ENCODE peak calls at places on chromosomes 2 and 18, in five cellular contexts. T is GM20000, V is osteocyte, G is NB4, O is GM23338. F is an unnamed sample.

GRCh38 chr2:237696471-237696870 is 69.1 kb downstream of the LRRFIP1 start:
- DNase-seq in T (no peak), V (no peak), G (no peak), O (no peak), F (no peak)

GRCh38 chr2:46003912-46004473 is 293.2 kb upstream of the EPAS1 start:
- DNase-seq in T (no peak), V (no peak), G (no peak), O (no peak), F (no peak)

GRCh38 chr2:108813732-108814131 is 27.2 kb downstream of the CCDC138 start:
- DNase-seq in T (no peak), V (no peak), G (no peak), O (no peak), F (no peak)

GRCh38 chr2:188725981-188726380 is 248.2 kb upstream of the COL3A1 start:
- DNase-seq in T (no peak), V (no peak), G (no peak), O (peak), F (no peak)

GRCh38 chr2:118729760-118730159 is 117.7 kb downstream of the EN1 start:
- DNase-seq in T (no peak), V (no peak), G (no peak), O (no peak), F (no peak)

GRCh38 chr2:238691596-238692491 is 156.0 kb upstream of the TWIST2 start:
- DNase-seq in T (no peak), V (peak), G (no peak), O (no peak), F (no peak)

GRCh38 chr2:240184198-240184590 is 43.7 kb upstream of the OTOS start:
- DNase-seq in T (no peak), V (no peak), G (no peak), O (no peak), F (no peak)

GRCh38 chr2:39730685-39731302 is 48.3 kb downstream of the THUMPD2 start:
- DNase-seq in T (peak), V (no peak), G (peak), O (peak), F (no peak)

GRCh38 chr2:217090024-217090473 is 230.2 kb upstream of the TNP1 start:
- DNase-seq in T (peak), V (no peak), G (peak), O (no peak), F (no peak)

GRCh38 chr2:189874571-189875320 is 90.5 kb downstream of the PMS1 start:
- DNase-seq in T (no peak), V (no peak), G (no peak), O (no peak), F (no peak)

GRCh38 chr2:214611015-214611414 is 198.5 kb downstream of the BARD1 start:
- DNase-seq in T (no peak), V (no peak), G (no peak), O (no peak), F (no peak)

GRCh38 chr18:44290366-44290855 is 390.3 kb upstream of the SETBP1 start:
- DNase-seq in T (no peak), V (no peak), G (no peak), O (no peak), F (no peak)

GRCh38 chr18:54608008-54608642 is 17.1 kb downstream of the DYNAP start:
- DNase-seq in T (no peak), V (no peak), G (peak), O (no peak), F (no peak)

GRCh38 chr2:56741601-56742102 is 557.9 kb downstream of the CCDC85A start:
- DNase-seq in T (no peak), V (peak), G (peak), O (no peak), F (no peak)

GRCh38 chr2:168798076-168798887 is 4.2 kb upstream of the NOSTRIN start:
- DNase-seq in T (no peak), V (no peak), G (no peak), O (peak), F (no peak)

GRCh38 chr2:37798315-37799005 is 126.6 kb upstream of the RMDN2 start:
- DNase-seq in T (peak), V (no peak), G (peak), O (no peak), F (no peak)

GRCh38 chr18:5515007-5515744 is 28.6 kb downstream of the EPB41L3 start:
- DNase-seq in T (no peak), V (no peak), G (peak), O (no peak), F (no peak)

GRCh38 chr18:26386002-26386401 is 159.8 kb downstream of the TAF4B start:
- DNase-seq in T (no peak), V (no peak), G (peak), O (no peak), F (no peak)

GRCh38 chr18:26386421-26386820 is 160.2 kb downstream of the TAF4B start:
- DNase-seq in T (no peak), V (no peak), G (no peak), O (no peak), F (no peak)

DNA sequence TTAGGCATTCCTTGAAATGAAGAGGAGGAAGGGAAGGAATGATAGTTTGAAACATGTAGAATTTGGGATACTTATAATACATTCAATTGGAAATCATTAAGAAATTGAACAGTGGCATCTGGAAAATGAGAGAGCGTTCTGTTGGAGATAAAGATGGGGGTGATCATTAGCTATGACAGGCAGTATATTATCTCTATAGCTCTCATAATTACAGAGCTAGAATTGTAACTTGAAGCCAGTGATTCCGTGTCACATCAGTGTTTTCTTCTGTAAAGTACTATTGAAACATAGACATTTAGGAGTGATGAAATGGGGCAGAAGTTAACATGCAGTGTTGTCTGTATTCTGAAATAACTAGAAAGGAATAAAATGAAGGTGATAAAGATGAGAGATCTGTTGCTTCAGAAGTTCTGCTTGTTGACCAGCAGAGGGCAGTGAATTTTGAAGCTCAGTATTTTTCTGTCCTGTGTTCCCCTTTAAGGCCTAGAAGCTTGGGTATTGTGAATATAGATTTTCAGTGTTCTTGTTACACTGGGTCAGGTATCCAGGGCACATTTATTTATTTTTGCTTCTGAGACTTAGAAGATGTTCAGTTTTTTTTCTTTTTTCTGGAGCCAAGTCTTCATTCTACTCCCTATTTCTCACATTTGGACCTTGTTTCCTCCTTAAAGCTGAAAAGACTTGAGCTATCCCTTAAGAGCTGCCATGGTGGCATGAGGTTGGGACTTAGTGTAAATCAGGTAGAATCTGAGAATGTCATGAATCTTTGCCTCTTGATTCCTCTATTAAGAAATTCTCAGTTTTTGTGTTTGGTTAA is 157.4 kb downstream of the TAF4B start:
- DNase-seq in T (peak), V (no peak), G (peak), O (peak), F (no peak)
- TF ChIP-seq CTCF in T (peak), V (peak), G (peak), O (peak), F (peak)

GRCh38 chr2:173397539-173397938 is 42.9 kb downstream of the CDCA7 start:
- DNase-seq in T (no peak), V (no peak), G (no peak), O (peak), F (no peak)
- TF ChIP-seq CTCF in T (peak), V (no peak), G (no peak), O (peak), F (no peak)

GRCh38 chr2:195664528-195664927 is 7.5 kb downstream of the SLC39A10 start:
- DNase-seq in T (no peak), V (no peak), G (no peak), O (no peak), F (no peak)
- TF ChIP-seq CTCF in T (no peak), V (peak), G (no peak), O (no peak), F (peak)

DNA sequence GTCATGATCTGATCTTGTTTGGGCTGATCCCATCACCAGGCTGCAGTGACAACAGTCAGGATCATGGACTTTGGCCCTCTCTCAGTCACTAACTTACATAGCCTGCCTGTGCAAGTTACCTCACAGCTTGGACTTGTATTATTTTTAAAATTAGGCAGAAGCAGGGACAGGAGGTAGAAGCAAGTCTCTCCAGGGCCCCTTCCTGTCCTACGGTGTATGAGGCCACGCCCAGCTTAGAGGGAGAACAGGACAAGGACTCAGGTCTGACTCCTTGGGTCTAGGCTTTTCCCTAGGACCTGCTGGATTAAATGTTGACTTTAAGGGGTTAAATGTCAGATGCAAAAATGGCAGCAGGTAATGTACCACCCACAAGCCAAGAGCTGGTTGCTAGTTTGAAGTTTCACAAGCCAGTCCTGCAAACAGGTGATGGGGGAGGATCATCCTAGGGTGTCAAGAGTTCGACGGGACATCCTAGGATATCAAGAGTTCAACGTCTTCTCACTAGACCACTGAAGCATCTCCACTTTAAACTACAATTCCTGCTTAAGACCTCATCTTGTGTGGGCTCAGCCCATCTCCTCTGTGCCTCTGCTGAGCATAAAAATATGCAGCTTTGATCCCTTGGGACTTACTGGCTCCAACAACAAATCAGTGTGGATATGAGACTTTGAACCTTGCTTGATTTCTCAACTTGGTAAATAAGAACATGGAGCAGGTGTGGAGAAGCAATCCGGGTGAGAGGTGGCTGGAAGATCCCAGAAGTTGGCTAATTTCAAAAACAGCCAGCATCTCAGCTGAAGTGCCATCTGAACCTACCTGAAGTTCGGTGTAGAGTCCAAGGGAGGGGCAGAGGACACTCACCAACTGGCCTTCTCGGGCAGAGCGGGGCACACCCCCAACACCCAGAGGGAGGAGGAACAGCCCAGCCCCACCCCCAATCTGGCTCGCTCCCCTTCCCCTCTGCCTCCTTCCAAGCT is 39.5 kb downstream of the SFXN5 start:
- DNase-seq in T (no peak), V (no peak), G (no peak), O (no peak), F (no peak)
- TF ChIP-seq CTCF in T (no peak), V (no peak), G (no peak), O (no peak), F (no peak)

DNA sequence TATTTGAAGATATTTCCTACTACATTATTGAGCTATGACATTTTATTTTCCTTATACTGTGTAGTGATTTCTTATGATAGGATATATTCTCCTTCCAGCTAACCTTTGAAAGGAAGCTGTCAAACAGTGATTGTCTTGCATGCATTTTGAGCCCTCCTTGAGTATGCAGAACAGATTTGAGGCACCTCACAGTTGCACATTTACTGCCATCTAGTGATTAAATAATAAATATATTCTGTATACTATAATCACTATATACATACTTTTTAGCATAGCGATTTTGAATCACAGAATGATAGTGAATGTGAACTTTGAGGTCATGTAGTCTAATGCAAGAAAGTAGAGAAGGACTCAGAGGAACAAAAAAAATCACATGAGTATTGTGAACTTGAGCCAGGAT is 268.4 kb upstream of the CDH19 start:
- DNase-seq in T (no peak), V (no peak), G (peak), O (peak), F (no peak)
- TF ChIP-seq CTCF in T (no peak), V (peak), G (no peak), O (no peak), F (peak)

GRCh38 chr2:41948397-41948763 is 99.4 kb upstream of the PKDCC start:
- DNase-seq in T (no peak), V (no peak), G (no peak), O (peak), F (no peak)
- TF ChIP-seq CTCF in T (no peak), V (no peak), G (no peak), O (no peak), F (no peak)

DNA sequence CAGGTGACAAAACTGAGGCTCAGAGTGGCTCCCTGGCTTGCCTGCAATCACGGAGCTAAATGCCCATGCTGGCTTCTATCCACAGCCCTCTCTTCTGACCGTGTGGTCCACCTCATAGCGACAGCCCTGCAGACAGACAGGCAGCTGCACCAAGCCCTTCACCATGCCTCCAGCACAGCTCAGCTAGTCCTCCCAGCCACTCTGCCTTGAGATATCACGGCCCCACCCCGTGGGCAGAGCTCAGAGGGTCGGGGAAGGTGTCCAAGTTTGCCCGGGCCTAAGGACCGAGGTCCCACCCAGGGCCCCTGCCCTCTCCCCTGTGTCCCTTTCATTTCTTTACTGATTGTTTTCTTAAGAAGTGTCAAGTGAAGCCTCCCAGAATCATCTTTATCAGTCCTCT is 128.2 kb upstream of the GLI2 start:
- DNase-seq in T (no peak), V (no peak), G (no peak), O (no peak), F (no peak)
- TF ChIP-seq CTCF in T (no peak), V (no peak), G (no peak), O (no peak), F (no peak)

F was measured in type B pancreatic cell.